ENCODE peak calls at places on chromosome 11, in seven cellular contexts. H is K562, V is A549, Q is WTC11, F is SK-N-SH, G is H1, M is HepG2. Z is an unnamed sample.

GRCh38 chr11:107598225-107599139 is 7.5 kb downstream of the ELMOD1 start:
- DNase-seq in H (no peak), V (peak; percentile 29), Q (peak; percentile 64), F (peak; percentile 45), G (peak; percentile 69), M (no peak), Z (no peak)

GRCh38 chr11:83852012-83852411 is 565.8 kb upstream of the CCDC90B start:
- DNase-seq in H (no peak), V (no peak), Q (no peak), F (no peak), G (no peak), M (no peak), Z (no peak)

GRCh38 chr11:30926130-30926529 is 340.0 kb upstream of the MPPED2 start:
- DNase-seq in H (no peak), V (no peak), Q (no peak), F (no peak), G (no peak), M (no peak), Z (no peak)

GRCh38 chr11:114133548-114134329 is 74.2 kb downstream of the ZBTB16 start:
- DNase-seq in H (no peak), V (no peak), Q (no peak), F (no peak), G (no peak), M (no peak), Z (no peak)

GRCh38 chr11:65471410-65471762 is 27.5 kb upstream of the MALAT1 start:
- DNase-seq in H (peak; percentile 70), V (peak; percentile 91), Q (peak; percentile 69), F (peak; percentile 70), G (peak; percentile 66), M (peak; percentile 73), Z (peak; percentile 79)

GRCh38 chr11:60973699-60974098 is 2.2 kb downstream of the CD6 start:
- DNase-seq in H (no peak), V (no peak), Q (no peak), F (no peak), G (no peak), M (no peak), Z (no peak)

GRCh38 chr11:116224154-116224888 is 548.5 kb downstream of the BUD13 start:
- DNase-seq in H (peak; percentile 61), V (peak; percentile 23), Q (peak; percentile 63), F (peak; percentile 63), G (peak; percentile 81), M (peak; percentile 32), Z (peak; percentile 22)

GRCh38 chr11:115760528-115760837 is 256.3 kb upstream of the CADM1 start:
- DNase-seq in H (no peak), V (no peak), Q (no peak), F (no peak), G (peak; percentile 56), M (no peak), Z (no peak)

GRCh38 chr11:29200776-29201574 is 815.9 kb downstream of the KCNA4 start:
- DNase-seq in H (no peak), V (no peak), Q (no peak), F (no peak), G (no peak), M (no peak), Z (no peak)

GRCh38 chr11:9567401-9567800 is 6.1 kb upstream of the WEE1 start:
- DNase-seq in H (no peak), V (no peak), Q (no peak), F (no peak), G (no peak), M (no peak), Z (no peak)

GRCh38 chr11:9568854-9569587 is 4.4 kb upstream of the WEE1 start:
- DNase-seq in H (no peak), V (peak; percentile 90), Q (peak; percentile 32), F (peak; percentile 44), G (no peak), M (peak; percentile 97), Z (peak; percentile 89)

GRCh38 chr11:9565822-9566560 is 7.5 kb upstream of the WEE1 start:
- DNase-seq in H (peak; percentile 83), V (peak; percentile 99), Q (peak; percentile 19), F (peak; percentile 16), G (no peak), M (peak; percentile 99), Z (peak; percentile 100)

GRCh38 chr11:9568161-9568853 is 5.2 kb upstream of the WEE1 start:
- DNase-seq in H (no peak), V (no peak), Q (no peak), F (no peak), G (no peak), M (no peak), Z (peak; percentile 28)

GRCh38 chr11:9566561-9567063 is 6.9 kb upstream of the WEE1 start:
- DNase-seq in H (no peak), V (no peak), Q (no peak), F (no peak), G (no peak), M (no peak), Z (peak; percentile 88)
- TF ChIP-seq USF2 in H (no peak), V (no peak), Q (no peak), F (no peak), G (no peak), M (no peak), Z (no peak)

GRCh38 chr11:16610213-16610737 is 128.2 kb upstream of the C11orf58 start:
- DNase-seq in H (no peak), V (no peak), Q (no peak), F (no peak), G (no peak), M (no peak), Z (no peak)

GRCh38 chr11:16605971-16606783 is 132.3 kb upstream of the C11orf58 start:
- DNase-seq in H (peak; percentile 73), V (peak; percentile 86), Q (peak; percentile 92), F (peak; percentile 85), G (peak; percentile 93), M (peak; percentile 75), Z (peak; percentile 96)

GRCh38 chr11:16606784-16607674 is 131.4 kb upstream of the C11orf58 start:
- DNase-seq in H (peak; percentile 47), V (no peak), Q (peak; percentile 51), F (peak; percentile 77), G (peak; percentile 72), M (no peak), Z (peak; percentile 41)

GRCh38 chr11:16609769-16610168 is 128.7 kb upstream of the C11orf58 start:
- DNase-seq in H (no peak), V (no peak), Q (no peak), F (no peak), G (no peak), M (no peak), Z (no peak)

DNA sequence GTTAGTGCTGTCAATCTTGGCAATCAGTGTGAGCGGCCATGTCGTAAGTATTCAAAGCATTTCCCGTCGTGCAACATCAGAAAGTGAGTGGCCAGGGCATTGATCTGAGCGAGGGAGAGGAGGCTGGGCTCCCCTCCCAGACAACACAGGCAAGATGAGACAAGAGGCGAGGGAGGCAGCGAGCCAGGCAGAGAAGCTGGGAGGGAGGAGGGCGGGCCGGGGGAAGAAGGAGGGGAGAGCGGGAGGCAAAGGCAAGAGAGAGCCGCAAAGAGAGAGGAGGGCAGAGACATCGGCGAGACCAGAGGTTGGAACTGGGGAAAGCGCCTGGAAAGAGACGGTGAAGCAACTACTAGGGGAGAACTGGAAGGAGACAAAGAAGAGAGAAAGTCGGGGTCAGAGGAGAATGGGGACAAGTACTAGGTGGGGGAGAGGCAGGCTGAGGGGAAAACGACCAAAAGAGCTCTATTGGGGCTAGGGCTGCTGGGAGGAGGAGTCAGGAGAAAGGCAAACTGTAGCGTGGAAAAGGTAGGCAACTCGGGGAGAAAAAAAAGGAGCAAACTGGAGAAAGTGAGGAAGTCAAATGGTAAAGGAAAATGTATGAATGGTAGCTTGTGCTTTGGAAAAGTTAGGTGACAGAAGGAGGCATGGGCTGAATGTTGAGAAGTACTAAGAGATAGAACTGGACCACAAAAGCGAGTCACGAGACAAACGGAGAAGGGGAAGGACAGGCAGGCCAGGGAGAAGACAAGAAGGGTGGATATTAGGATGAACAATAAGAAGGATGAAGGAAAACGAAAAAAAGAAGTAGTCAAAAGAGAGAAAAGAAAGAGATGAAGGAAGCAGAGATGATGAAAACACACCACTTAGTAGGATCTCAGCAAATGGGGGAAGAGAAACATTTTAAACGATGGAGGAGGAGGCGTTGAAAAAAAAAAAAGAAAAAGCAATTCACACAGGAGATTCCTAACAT is 130.5 kb upstream of the C11orf58 start:
- DNase-seq in H (peak; percentile 53), V (no peak), Q (peak; percentile 78), F (peak; percentile 69), G (no peak), M (no peak), Z (peak; percentile 89)
- TF ChIP-seq USF2 in H (no peak), V (no peak), Q (no peak), F (no peak), G (no peak), M (no peak), Z (no peak)

GRCh38 chr11:117983163-117983475 is 3.1 kb upstream of the IL10RA start:
- DNase-seq in H (no peak), V (no peak), Q (no peak), F (no peak), G (no peak), M (no peak), Z (no peak)

GRCh38 chr11:117985953-117986887 is at the start of gene IL10RA:
- DNase-seq in H (peak; percentile 97), V (peak; percentile 40), Q (peak; percentile 89), F (peak; percentile 95), G (peak; percentile 93), M (peak; percentile 8), Z (peak; percentile 20)

GRCh38 chr11:117989351-117990102 is 3.3 kb downstream of the IL10RA start:
- DNase-seq in H (no peak), V (no peak), Q (no peak), F (no peak), G (no peak), M (no peak), Z (no peak)

GRCh38 chr11:117984471-117984870 is 1.7 kb upstream of the IL10RA start:
- DNase-seq in H (no peak), V (no peak), Q (no peak), F (no peak), G (no peak), M (no peak), Z (no peak)

DNA sequence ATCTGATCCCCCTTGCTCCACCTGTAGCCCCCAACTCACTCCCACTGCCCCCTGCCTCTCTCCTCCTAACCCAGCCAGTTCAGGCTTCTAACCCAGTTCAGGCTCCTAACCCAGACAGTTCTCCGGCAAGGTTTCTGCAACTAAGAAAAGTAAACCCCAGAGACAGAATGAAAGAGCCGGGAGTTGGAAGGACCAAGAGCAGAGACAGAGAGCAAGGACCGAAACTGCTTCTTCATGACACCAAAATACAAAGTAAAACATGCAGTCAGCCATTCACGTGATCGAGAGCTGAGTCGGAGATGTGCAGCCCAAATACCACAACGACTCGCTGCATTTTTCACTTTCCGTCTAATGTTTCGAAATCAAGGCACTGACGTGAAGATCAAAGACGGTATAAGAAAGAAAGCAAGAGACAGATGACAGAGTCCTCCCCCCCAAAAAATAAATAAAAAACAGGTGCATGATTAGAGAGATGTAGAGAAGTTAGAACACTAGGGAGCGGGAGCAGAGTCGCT is 844 bp downstream of the IL10RA start:
- DNase-seq in H (no peak), V (no peak), Q (no peak), F (no peak), G (no peak), M (no peak), Z (no peak)
- TF ChIP-seq USF2 in H (no peak), V (no peak), Q (no peak), F (no peak), G (no peak), M (no peak), Z (no peak)

GRCh38 chr11:3101921-3102640 is 44.9 kb upstream of the CARS1 start:
- DNase-seq in H (no peak), V (no peak), Q (no peak), F (peak; percentile 25), G (peak; percentile 44), M (no peak), Z (no peak)
- TF ChIP-seq USF2 in H (no peak), V (no peak), Q (no peak), F (no peak), G (no peak), M (no peak), Z (no peak)

Z was measured in IMR-90.